ENCODE peak calls at places on chromosomes 4 and X, in seven cellular contexts. P, T, S, M, V, J and F are unnamed samples.

GRCh38 chrX:45748443-45748842 is 547.8 kb upstream of the DIPK2B start:
- DNase-seq in S (no peak), M (no peak), T (no peak), P (no peak), V (no peak), J (no peak), F (no peak)

GRCh38 chr4:69489856-69490255 is 5.8 kb downstream of the UGT2B4 start:
- DNase-seq in V (no peak), T (no peak), J (no peak), S (no peak), M (no peak), P (no peak), F (no peak)

GRCh38 chrX:44432641-44433040 is 89.2 kb upstream of the EFHC2 start:
- DNase-seq in S (no peak), P (peak), T (no peak), V (no peak), M (no peak), J (peak), F (no peak)

GRCh38 chrX:281166-281999 is at the start of gene PLCXD1:
- DNase-seq in V (peak), J (peak), T (peak), P (peak), M (no peak), S (no peak), F (peak)

GRCh38 chr4:145808021-145808650 is 128.2 kb downstream of the C4orf51 start:
- DNase-seq in J (peak), S (peak), T (no peak), V (peak), P (peak), M (no peak), F (no peak)

GRCh38 chrX:26562156-26562555 is 346.2 kb downstream of the MAGEB5 start:
- DNase-seq in M (no peak), P (no peak), J (no peak), S (no peak), T (no peak), V (no peak), F (no peak)

GRCh38 chr4:139082750-139083532 is 67.4 kb downstream of the NOCT start:
- DNase-seq in P (peak), T (peak), M (peak), S (peak), V (peak), J (peak), F (peak)

GRCh38 chr4:64895031-64895430 is 485.8 kb upstream of the TECRL start:
- DNase-seq in T (no peak), P (no peak), M (no peak), S (no peak), V (no peak), J (no peak), F (no peak)

GRCh38 chr4:52670121-52670520 is 11.0 kb upstream of the USP46 start:
- DNase-seq in J (no peak), T (no peak), S (no peak), P (no peak), M (no peak), V (no peak), F (no peak)

GRCh38 chr4:149292422-149293055 is 523.1 kb downstream of the IQCM start:
- DNase-seq in J (no peak), T (no peak), M (no peak), S (no peak), V (no peak), P (peak), F (no peak)

GRCh38 chr4:99536148-99536728 is 25.4 kb downstream of the C4orf17 start:
- DNase-seq in M (no peak), P (no peak), V (no peak), S (no peak), J (no peak), T (no peak), F (no peak)

GRCh38 chrX:139974496-139974895 is 9.2 kb upstream of the CXorf66 start:
- DNase-seq in M (no peak), P (no peak), S (no peak), V (no peak), T (no peak), J (no peak), F (no peak)

GRCh38 chr4:15006416-15007024 is 4.2 kb downstream of the CPEB2 start:
- DNase-seq in J (no peak), M (no peak), V (peak), P (peak), S (peak), T (no peak), F (no peak)

GRCh38 chr4:80202784-80203553 is 5.7 kb downstream of the PRDM8 start:
- DNase-seq in V (peak), M (no peak), P (peak), T (peak), J (no peak), S (no peak), F (peak)

GRCh38 chr4:67668315-67668714 is 32.6 kb downstream of the UBA6 start:
- DNase-seq in M (no peak), T (no peak), V (no peak), J (no peak), S (no peak), P (no peak), F (no peak)

GRCh38 chr4:67678612-67679011 is 22.3 kb downstream of the UBA6 start:
- DNase-seq in P (no peak), S (no peak), T (no peak), M (no peak), V (no peak), J (no peak), F (no peak)

GRCh38 chr4:67674098-67674497 is 26.9 kb downstream of the UBA6 start:
- DNase-seq in T (no peak), S (no peak), M (no peak), J (no peak), V (no peak), P (no peak), F (no peak)
- TF ChIP-seq CTCF in T (no peak), S (no peak), M (no peak), J (no peak), V (no peak), P (no peak), F (no peak)

GRCh38 chr4:113327513-113327912 is 278.1 kb downstream of the ANK2 start:
- DNase-seq in S (peak), M (no peak), P (peak), T (no peak), V (no peak), J (no peak), F (no peak)

GRCh38 chr4:113330200-113330599 is 280.7 kb downstream of the ANK2 start:
- DNase-seq in V (no peak), J (no peak), M (no peak), P (no peak), T (no peak), S (no peak), F (no peak)

GRCh38 chr4:113331811-113332210 is 282.4 kb downstream of the ANK2 start:
- DNase-seq in P (no peak), J (no peak), T (peak), S (no peak), M (no peak), V (no peak), F (no peak)

GRCh38 chr4:113325876-113326615 is 276.6 kb downstream of the ANK2 start:
- DNase-seq in P (no peak), T (no peak), M (no peak), S (peak), J (no peak), V (no peak), F (no peak)

DNA sequence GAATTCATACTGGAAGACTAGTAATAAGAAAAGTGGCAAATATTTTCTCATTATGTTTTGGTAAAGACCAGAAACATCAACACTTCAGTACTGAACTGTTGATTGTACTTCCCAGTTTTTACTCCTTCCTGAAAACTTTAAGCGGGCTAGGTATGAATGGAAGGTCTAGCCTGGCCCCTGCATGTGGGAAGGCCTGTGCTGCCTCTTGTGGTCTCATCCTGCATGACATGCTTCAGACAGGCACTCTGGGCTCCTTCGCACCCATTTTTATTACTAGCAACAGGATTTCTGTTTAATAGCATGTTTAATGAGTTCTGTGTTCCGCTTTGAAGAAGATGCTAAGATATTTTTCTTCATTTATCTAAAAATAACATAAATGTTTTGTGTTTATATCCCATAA is 279.1 kb downstream of the ANK2 start:
- DNase-seq in P (peak), V (no peak), J (no peak), M (no peak), T (peak), S (peak), F (peak)
- TF ChIP-seq CTCF in P (peak), V (no peak), J (peak), M (peak), T (peak), S (no peak), F (peak)

GRCh38 chr4:170008376-170008775 is 17.8 kb downstream of the MFAP3L start:
- DNase-seq in M (no peak), V (no peak), S (peak), J (no peak), T (no peak), P (no peak), F (no peak)
- TF ChIP-seq CTCF in M (no peak), V (no peak), S (no peak), J (no peak), T (no peak), P (no peak), F (no peak)

GRCh38 chrX:18377802-18378201 is 23.3 kb upstream of the SCML2 start:
- DNase-seq in T (peak), V (no peak), J (no peak), P (peak), S (peak), M (no peak), F (peak)
- TF ChIP-seq CTCF in T (peak), V (peak), J (peak), P (peak), S (peak), M (peak), F (peak)

GRCh38 chr4:6932475-6932874 is 22.8 kb downstream of the TBC1D14 start:
- DNase-seq in T (no peak), J (no peak), S (no peak), P (no peak), V (no peak), M (no peak), F (no peak)

GRCh38 chr4:6929339-6929734 is 19.7 kb downstream of the TBC1D14 start:
- DNase-seq in J (no peak), V (no peak), M (no peak), S (no peak), T (no peak), P (no peak), F (no peak)

GRCh38 chr4:6928067-6928466 is 18.4 kb downstream of the TBC1D14 start:
- DNase-seq in T (no peak), M (no peak), P (no peak), V (no peak), J (no peak), S (no peak), F (no peak)

GRCh38 chr4:6932918-6933317 is 23.3 kb downstream of the TBC1D14 start:
- DNase-seq in T (no peak), M (no peak), P (no peak), S (no peak), J (no peak), V (no peak), F (no peak)

GRCh38 chr4:6929735-6930464 is 20.3 kb downstream of the TBC1D14 start:
- DNase-seq in S (no peak), T (no peak), M (no peak), J (no peak), V (no peak), P (no peak), F (peak)
- TF ChIP-seq CTCF in S (no peak), T (no peak), M (no peak), J (no peak), V (no peak), P (no peak), F (no peak)

DNA sequence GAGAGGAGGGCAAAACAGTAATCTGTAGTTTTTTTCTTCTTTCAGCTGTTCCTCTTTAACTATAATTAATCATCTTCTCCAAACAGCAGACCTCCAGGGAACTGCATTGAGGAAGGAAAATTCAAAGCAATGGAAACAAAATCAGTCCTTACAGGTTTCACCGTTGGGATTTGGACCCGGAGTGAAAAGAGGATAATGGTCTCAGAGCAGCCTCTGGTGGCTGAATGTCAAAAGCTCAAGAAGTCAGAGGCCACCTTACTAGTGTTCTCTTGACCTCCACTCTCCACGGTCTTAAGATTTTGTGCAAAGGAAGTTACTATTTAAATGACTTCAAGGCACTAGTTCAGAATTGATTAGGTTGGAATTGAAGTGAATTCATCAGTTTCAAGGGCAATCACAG is 16.0 kb upstream of the MID1 start:
- DNase-seq in M (no peak), J (no peak), S (peak), V (no peak), P (peak), T (peak), F (no peak)
- TF ChIP-seq CTCF in M (peak), J (peak), S (peak), V (peak), P (peak), T (no peak), F (peak)

DNA sequence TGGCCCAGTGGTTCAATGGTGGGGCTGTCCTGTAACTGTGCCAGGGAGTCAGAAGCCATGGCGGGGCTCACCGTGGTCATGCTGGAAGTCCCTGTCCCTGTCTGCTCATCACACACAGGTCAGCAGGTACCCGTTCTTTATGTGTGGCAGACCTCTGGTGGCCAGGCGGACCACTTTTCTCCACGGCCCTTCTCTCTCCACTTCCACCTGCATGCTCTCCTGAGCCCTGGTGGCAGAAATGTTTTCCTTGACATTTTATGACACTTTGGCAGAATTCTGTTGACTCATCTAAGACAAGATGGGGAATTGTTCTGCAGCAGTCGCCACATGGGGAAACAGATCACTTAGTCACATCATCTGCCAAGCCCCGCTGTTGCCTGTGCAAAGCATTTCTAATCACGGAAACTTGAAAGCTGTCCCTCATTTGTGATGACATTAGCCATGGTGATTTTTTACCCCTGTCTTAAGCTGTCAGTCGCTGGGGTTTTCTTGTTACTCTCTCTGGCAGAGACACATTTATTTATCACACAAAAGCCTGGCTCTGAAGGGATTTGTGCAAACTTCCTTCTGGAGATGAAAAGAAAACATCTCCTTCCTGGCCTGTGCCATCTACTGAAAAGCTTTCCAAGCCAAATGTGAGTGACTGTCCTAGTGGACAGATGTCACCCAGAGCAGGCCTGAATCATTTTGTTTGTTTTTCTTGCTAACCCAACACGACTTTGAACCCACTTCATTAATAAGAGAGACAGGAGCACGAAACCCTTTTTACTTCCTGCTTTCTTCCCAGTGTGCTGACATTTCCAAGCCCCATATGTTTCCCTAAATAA is 38.8 kb upstream of the STIM2 start:
- DNase-seq in M (no peak), P (no peak), S (no peak), T (no peak), V (no peak), J (no peak), F (no peak)
- TF ChIP-seq CTCF in M (no peak), P (no peak), S (no peak), T (no peak), V (no peak), J (peak), F (no peak)